ENCODE peak calls at places on chromosomes 2 and 18, in nine cellular contexts. One of them, this sample, is unnamed.

GRCh38 chr2:206260427-206261012 is 13.9 kb upstream of the ZDBF2 start:
- DNase-seq in GM13976: peak
- DNase-seq in fibroblast of mammary gland: peak
- DNase-seq in endothelial cell: peak
- DNase-seq in astrocyte of the spinal cord: no peak
- DNase-seq in right lobe of liver: no peak
- DNase-seq in B cell: no peak
- DNase-seq in GM12865: peak
- DNase-seq in bronchial epithelial cell: peak
- DNase-seq in this sample: no peak

GRCh38 chr2:61233581-61233980 is 71.6 kb downstream of the C2orf74 start:
- DNase-seq in GM13976: no peak
- DNase-seq in fibroblast of mammary gland: peak
- DNase-seq in endothelial cell: no peak
- DNase-seq in astrocyte of the spinal cord: no peak
- DNase-seq in right lobe of liver: no peak
- DNase-seq in B cell: no peak
- DNase-seq in GM12865: no peak
- DNase-seq in bronchial epithelial cell: no peak
- DNase-seq in this sample: no peak

GRCh38 chr2:47907097-47907781 is 941 bp upstream of the FBXO11 start:
- DNase-seq in GM13976: no peak
- DNase-seq in fibroblast of mammary gland: no peak
- DNase-seq in endothelial cell: no peak
- DNase-seq in astrocyte of the spinal cord: no peak
- DNase-seq in right lobe of liver: peak
- DNase-seq in B cell: no peak
- DNase-seq in GM12865: peak
- DNase-seq in bronchial epithelial cell: peak
- DNase-seq in this sample: no peak

GRCh38 chr2:239302808-239303557 is 97.8 kb downstream of the HDAC4 start:
- DNase-seq in GM13976: peak
- DNase-seq in fibroblast of mammary gland: no peak
- DNase-seq in endothelial cell: no peak
- DNase-seq in astrocyte of the spinal cord: no peak
- DNase-seq in right lobe of liver: peak
- DNase-seq in B cell: peak
- DNase-seq in GM12865: peak
- DNase-seq in bronchial epithelial cell: no peak
- DNase-seq in this sample: no peak

GRCh38 chr2:27442282-27442980 is at the start of gene KRTCAP3:
- DNase-seq in GM13976: peak
- DNase-seq in fibroblast of mammary gland: no peak
- DNase-seq in endothelial cell: peak
- DNase-seq in astrocyte of the spinal cord: no peak
- DNase-seq in right lobe of liver: peak
- DNase-seq in B cell: peak
- DNase-seq in GM12865: peak
- DNase-seq in bronchial epithelial cell: peak
- DNase-seq in this sample: peak

GRCh38 chr2:12498703-12499102 is 218.0 kb upstream of the TRIB2 start:
- DNase-seq in GM13976: no peak
- DNase-seq in fibroblast of mammary gland: peak
- DNase-seq in endothelial cell: no peak
- DNase-seq in astrocyte of the spinal cord: no peak
- DNase-seq in right lobe of liver: no peak
- DNase-seq in B cell: no peak
- DNase-seq in GM12865: no peak
- DNase-seq in bronchial epithelial cell: peak
- DNase-seq in this sample: no peak

GRCh38 chr2:41870948-41871522 is 176.8 kb upstream of the PKDCC start:
- DNase-seq in GM13976: no peak
- DNase-seq in fibroblast of mammary gland: no peak
- DNase-seq in endothelial cell: peak
- DNase-seq in astrocyte of the spinal cord: no peak
- DNase-seq in right lobe of liver: no peak
- DNase-seq in B cell: no peak
- DNase-seq in GM12865: no peak
- DNase-seq in bronchial epithelial cell: no peak
- DNase-seq in this sample: no peak

GRCh38 chr2:15302154-15302553 is 259.0 kb downstream of the NBAS start:
- DNase-seq in GM13976: no peak
- DNase-seq in fibroblast of mammary gland: peak
- DNase-seq in endothelial cell: no peak
- DNase-seq in astrocyte of the spinal cord: peak
- DNase-seq in right lobe of liver: no peak
- DNase-seq in B cell: no peak
- DNase-seq in GM12865: no peak
- DNase-seq in bronchial epithelial cell: no peak
- DNase-seq in this sample: no peak

GRCh38 chr18:22439447-22439846 is 21.7 kb upstream of the CTAGE1 start:
- DNase-seq in GM13976: peak
- DNase-seq in fibroblast of mammary gland: peak
- DNase-seq in endothelial cell: no peak
- DNase-seq in astrocyte of the spinal cord: peak
- DNase-seq in right lobe of liver: no peak
- DNase-seq in B cell: no peak
- DNase-seq in GM12865: no peak
- DNase-seq in bronchial epithelial cell: peak
- DNase-seq in this sample: no peak

GRCh38 chr2:216516730-216517350 is 18.2 kb downstream of the RPL37A start:
- DNase-seq in GM13976: peak
- DNase-seq in fibroblast of mammary gland: peak
- DNase-seq in endothelial cell: no peak
- DNase-seq in astrocyte of the spinal cord: peak
- DNase-seq in right lobe of liver: no peak
- DNase-seq in B cell: no peak
- DNase-seq in GM12865: peak
- DNase-seq in bronchial epithelial cell: peak
- DNase-seq in this sample: no peak

GRCh38 chr2:22626621-22627020 is 758.4 kb upstream of the KLHL29 start:
- DNase-seq in GM13976: no peak
- DNase-seq in fibroblast of mammary gland: no peak
- DNase-seq in endothelial cell: peak
- DNase-seq in astrocyte of the spinal cord: no peak
- DNase-seq in right lobe of liver: no peak
- DNase-seq in B cell: no peak
- DNase-seq in GM12865: peak
- DNase-seq in bronchial epithelial cell: no peak
- DNase-seq in this sample: no peak

GRCh38 chr2:168749264-168749663 is 53.2 kb upstream of the NOSTRIN start:
- DNase-seq in GM13976: no peak
- DNase-seq in fibroblast of mammary gland: no peak
- DNase-seq in endothelial cell: no peak
- DNase-seq in astrocyte of the spinal cord: no peak
- DNase-seq in right lobe of liver: no peak
- DNase-seq in B cell: no peak
- DNase-seq in GM12865: no peak
- DNase-seq in bronchial epithelial cell: no peak
- DNase-seq in this sample: no peak

GRCh38 chr2:174888646-174889271 is 116.4 kb downstream of the CHN1 start:
- DNase-seq in GM13976: no peak
- DNase-seq in fibroblast of mammary gland: no peak
- DNase-seq in endothelial cell: no peak
- DNase-seq in astrocyte of the spinal cord: peak
- DNase-seq in right lobe of liver: no peak
- DNase-seq in B cell: no peak
- DNase-seq in GM12865: no peak
- DNase-seq in bronchial epithelial cell: no peak
- DNase-seq in this sample: no peak

GRCh38 chr2:158600155-158600802 is 143.5 kb downstream of the PKP4 start:
- DNase-seq in GM13976: no peak
- DNase-seq in fibroblast of mammary gland: peak
- DNase-seq in endothelial cell: no peak
- DNase-seq in astrocyte of the spinal cord: peak
- DNase-seq in right lobe of liver: no peak
- DNase-seq in B cell: no peak
- DNase-seq in GM12865: no peak
- DNase-seq in bronchial epithelial cell: peak
- DNase-seq in this sample: no peak

GRCh38 chr2:95062716-95063400 is 37.4 kb downstream of the MAL start:
- DNase-seq in GM13976: peak
- DNase-seq in fibroblast of mammary gland: no peak
- DNase-seq in endothelial cell: no peak
- DNase-seq in astrocyte of the spinal cord: no peak
- DNase-seq in right lobe of liver: no peak
- DNase-seq in B cell: peak
- DNase-seq in GM12865: peak
- DNase-seq in bronchial epithelial cell: peak
- DNase-seq in this sample: peak

DNA sequence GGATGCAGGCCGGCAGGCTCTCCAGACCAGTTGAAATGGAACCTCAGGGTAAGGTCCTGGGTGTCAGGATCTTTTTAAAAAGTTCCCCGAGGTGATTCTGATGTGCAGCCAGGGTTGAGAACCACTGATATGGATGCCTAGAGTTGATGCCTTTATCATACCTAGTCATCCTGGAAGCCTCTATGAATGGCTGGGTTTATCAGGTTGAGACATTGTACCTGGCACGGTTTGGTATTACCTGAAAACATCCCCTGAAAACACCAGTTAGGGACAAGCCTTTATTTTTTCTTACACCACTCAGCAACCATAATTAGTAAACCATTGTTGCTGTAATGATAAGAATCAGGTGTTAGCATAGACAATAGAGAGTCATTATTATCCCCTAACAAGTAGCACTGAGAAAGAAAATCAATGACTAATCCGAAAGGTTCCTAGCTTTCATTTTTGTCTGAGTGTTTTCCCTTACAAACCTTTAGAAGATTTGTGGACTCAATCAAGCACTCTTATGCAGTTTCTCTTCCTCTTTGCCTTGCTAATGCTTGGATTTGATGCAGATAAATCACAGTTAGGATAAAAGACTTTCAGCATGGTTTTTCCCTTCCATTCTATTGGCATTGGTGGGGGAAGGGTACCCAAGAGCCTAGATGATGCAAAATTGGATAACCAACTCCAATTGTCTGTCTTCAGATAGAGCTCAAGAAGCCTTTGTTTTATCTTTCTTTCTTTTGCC is 116.5 kb upstream of the LYPD6 start:
- DNase-seq in GM13976: no peak
- DNase-seq in fibroblast of mammary gland: no peak
- DNase-seq in endothelial cell: no peak
- DNase-seq in astrocyte of the spinal cord: no peak
- DNase-seq in right lobe of liver: no peak
- DNase-seq in B cell: no peak
- DNase-seq in GM12865: no peak
- DNase-seq in bronchial epithelial cell: no peak
- DNase-seq in this sample: no peak
- TF ChIP-seq CTCF in GM13976: no peak
- TF ChIP-seq CTCF in fibroblast of mammary gland: no peak
- TF ChIP-seq CTCF in endothelial cell: no peak
- TF ChIP-seq CTCF in astrocyte of the spinal cord: no peak
- TF ChIP-seq CTCF in right lobe of liver: no peak
- TF ChIP-seq CTCF in B cell: no peak
- TF ChIP-seq CTCF in GM12865: no peak
- TF ChIP-seq CTCF in bronchial epithelial cell: no peak
- TF ChIP-seq CTCF in this sample: no peak

GRCh38 chr2:75751360-75751759 is 40.6 kb upstream of the GCFC2 start:
- DNase-seq in GM13976: no peak
- DNase-seq in fibroblast of mammary gland: no peak
- DNase-seq in endothelial cell: no peak
- DNase-seq in astrocyte of the spinal cord: no peak
- DNase-seq in right lobe of liver: no peak
- DNase-seq in B cell: no peak
- DNase-seq in GM12865: peak
- DNase-seq in bronchial epithelial cell: no peak
- DNase-seq in this sample: no peak
- TF ChIP-seq CTCF in GM13976: no peak
- TF ChIP-seq CTCF in fibroblast of mammary gland: no peak
- TF ChIP-seq CTCF in endothelial cell: no peak
- TF ChIP-seq CTCF in astrocyte of the spinal cord: no peak
- TF ChIP-seq CTCF in right lobe of liver: no peak
- TF ChIP-seq CTCF in B cell: no peak
- TF ChIP-seq CTCF in GM12865: no peak
- TF ChIP-seq CTCF in bronchial epithelial cell: no peak
- TF ChIP-seq CTCF in this sample: no peak

GRCh38 chr18:9663377-9663776 is 44.7 kb upstream of the RAB31 start:
- DNase-seq in GM13976: no peak
- DNase-seq in fibroblast of mammary gland: no peak
- DNase-seq in endothelial cell: no peak
- DNase-seq in astrocyte of the spinal cord: no peak
- DNase-seq in right lobe of liver: no peak
- DNase-seq in B cell: no peak
- DNase-seq in GM12865: no peak
- DNase-seq in bronchial epithelial cell: no peak
- DNase-seq in this sample: no peak

GRCh38 chr18:9658111-9658641 is 43.8 kb upstream of the PPP4R1 start:
- DNase-seq in GM13976: no peak
- DNase-seq in fibroblast of mammary gland: no peak
- DNase-seq in endothelial cell: no peak
- DNase-seq in astrocyte of the spinal cord: no peak
- DNase-seq in right lobe of liver: no peak
- DNase-seq in B cell: no peak
- DNase-seq in GM12865: no peak
- DNase-seq in bronchial epithelial cell: peak
- DNase-seq in this sample: no peak

GRCh38 chr18:9665311-9665710 is 42.8 kb upstream of the RAB31 start:
- DNase-seq in GM13976: no peak
- DNase-seq in fibroblast of mammary gland: no peak
- DNase-seq in endothelial cell: no peak
- DNase-seq in astrocyte of the spinal cord: peak
- DNase-seq in right lobe of liver: no peak
- DNase-seq in B cell: no peak
- DNase-seq in GM12865: no peak
- DNase-seq in bronchial epithelial cell: no peak
- DNase-seq in this sample: no peak

GRCh38 chr18:9659499-9660387 is 45.4 kb upstream of the PPP4R1 start:
- DNase-seq in GM13976: no peak
- DNase-seq in fibroblast of mammary gland: no peak
- DNase-seq in endothelial cell: no peak
- DNase-seq in astrocyte of the spinal cord: no peak
- DNase-seq in right lobe of liver: no peak
- DNase-seq in B cell: no peak
- DNase-seq in GM12865: no peak
- DNase-seq in bronchial epithelial cell: no peak
- DNase-seq in this sample: no peak

DNA sequence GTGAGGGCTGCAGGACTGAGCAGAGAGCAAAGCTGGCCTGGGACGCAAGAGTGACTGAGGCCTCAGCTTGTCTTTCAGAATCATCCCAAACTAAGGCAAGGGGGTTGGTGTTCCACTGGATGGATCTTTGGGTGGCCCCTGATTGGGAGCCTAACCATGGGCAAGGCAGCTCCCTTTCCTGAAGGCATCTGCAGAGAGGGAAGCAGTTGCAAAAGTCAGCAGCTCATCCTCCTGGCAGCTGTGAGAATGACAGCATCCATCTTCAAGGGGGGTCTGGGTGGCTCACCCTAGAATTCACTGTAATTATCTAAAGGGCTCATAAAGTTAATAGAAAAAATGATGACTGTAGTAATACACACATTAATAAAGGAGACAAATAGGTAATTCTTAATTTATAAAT is 46.5 kb upstream of the RAB31 start:
- DNase-seq in GM13976: no peak
- DNase-seq in fibroblast of mammary gland: peak
- DNase-seq in endothelial cell: no peak
- DNase-seq in astrocyte of the spinal cord: no peak
- DNase-seq in right lobe of liver: no peak
- DNase-seq in B cell: no peak
- DNase-seq in GM12865: no peak
- DNase-seq in bronchial epithelial cell: peak
- DNase-seq in this sample: no peak
- TF ChIP-seq CTCF in GM13976: peak
- TF ChIP-seq CTCF in fibroblast of mammary gland: peak
- TF ChIP-seq CTCF in endothelial cell: no peak
- TF ChIP-seq CTCF in astrocyte of the spinal cord: peak
- TF ChIP-seq CTCF in right lobe of liver: no peak
- TF ChIP-seq CTCF in B cell: no peak
- TF ChIP-seq CTCF in GM12865: no peak
- TF ChIP-seq CTCF in bronchial epithelial cell: peak
- TF ChIP-seq CTCF in this sample: no peak

GRCh38 chr2:175926272-175926671 is 75.8 kb downstream of the LNPK start:
- DNase-seq in GM13976: no peak
- DNase-seq in fibroblast of mammary gland: peak
- DNase-seq in endothelial cell: no peak
- DNase-seq in astrocyte of the spinal cord: peak
- DNase-seq in right lobe of liver: no peak
- DNase-seq in B cell: no peak
- DNase-seq in GM12865: no peak
- DNase-seq in bronchial epithelial cell: peak
- DNase-seq in this sample: no peak
- TF ChIP-seq CTCF in GM13976: no peak
- TF ChIP-seq CTCF in fibroblast of mammary gland: no peak
- TF ChIP-seq CTCF in endothelial cell: no peak
- TF ChIP-seq CTCF in astrocyte of the spinal cord: no peak
- TF ChIP-seq CTCF in right lobe of liver: no peak
- TF ChIP-seq CTCF in B cell: no peak
- TF ChIP-seq CTCF in GM12865: no peak
- TF ChIP-seq CTCF in bronchial epithelial cell: no peak
- TF ChIP-seq CTCF in this sample: no peak

This sample was measured in GM13977.